ENCODE peak calls at places on chromosomes 4 and X, in six cellular contexts. H, X, C, O, L and N are unnamed samples.

GRCh38 chr4:3305610-3306371 is 13.0 kb downstream of the RGS12 start:
- DNase-seq in X (no peak), O (no peak), C (peak; percentile 49), L (no peak), H (no peak), N (no peak)

GRCh38 chr4:121656269-121656641 is 40.5 kb downstream of the ANXA5 start:
- DNase-seq in X (peak; percentile 54), L (no peak), O (peak; percentile 21), C (no peak), H (peak; percentile 69), N (no peak)

GRCh38 chr4:53863163-53863562 is 201.2 kb downstream of the CHIC2 start:
- DNase-seq in L (no peak), C (no peak), H (no peak), O (no peak), X (no peak), N (no peak)

GRCh38 chr4:2796261-2797187 is 3.6 kb downstream of the SH3BP2 start:
- DNase-seq in L (peak; percentile 57), X (peak; percentile 31), H (no peak), O (no peak), C (peak; percentile 70), N (peak; percentile 95)

GRCh38 chrX:39953879-39954278 is 143.9 kb downstream of the BCOR start:
- DNase-seq in C (peak; percentile 87), O (no peak), X (no peak), H (no peak), L (no peak), N (no peak)

GRCh38 chr4:51872283-51872997 is 29.5 kb downstream of the DCUN1D4 start:
- DNase-seq in L (no peak), H (no peak), O (no peak), C (no peak), X (no peak), N (no peak)

GRCh38 chrX:22758807-22759481 is 240.8 kb upstream of the DDX53 start:
- DNase-seq in L (no peak), H (no peak), C (no peak), X (no peak), O (no peak), N (no peak)

GRCh38 chr4:73615613-73616012 is 4.6 kb downstream of the RASSF6 start:
- DNase-seq in O (no peak), X (no peak), C (no peak), L (no peak), H (no peak), N (no peak)

GRCh38 chr4:24966076-24966475 is 53.2 kb upstream of the CCDC149 start:
- DNase-seq in X (no peak), L (no peak), O (no peak), C (no peak), H (no peak), N (no peak)

GRCh38 chrX:40154853-40155616 is 57.3 kb upstream of the BCOR start:
- DNase-seq in X (no peak), O (peak; percentile 55), C (peak; percentile 77), L (peak; percentile 84), H (no peak), N (no peak)

GRCh38 chrX:10071451-10072163 is 85.2 kb upstream of the CLCN4 start:
- DNase-seq in O (no peak), H (no peak), X (no peak), C (no peak), L (no peak), N (no peak)

GRCh38 chrX:12065251-12065650 is 73.0 kb upstream of the FRMPD4 start:
- DNase-seq in X (no peak), L (no peak), C (no peak), H (no peak), O (no peak), N (no peak)

GRCh38 chrX:24026403-24026801 is 584 bp downstream of the KLHL15 start:
- DNase-seq in L (no peak), X (no peak), C (no peak), O (no peak), H (no peak), N (peak; percentile 19)

GRCh38 chr4:57308301-57308700 is 198.1 kb upstream of the IGFBP7 start:
- DNase-seq in X (no peak), C (no peak), O (no peak), L (no peak), H (no peak), N (no peak)

GRCh38 chr4:103645991-103646390 is 73.8 kb downstream of the TACR3 start:
- DNase-seq in O (no peak), H (no peak), X (no peak), L (no peak), C (no peak), N (no peak)

GRCh38 chrX:133048751-133049150 is 48.2 kb downstream of the USP26 start:
- DNase-seq in X (no peak), O (no peak), C (no peak), L (no peak), H (no peak), N (no peak)

GRCh38 chr4:15670576-15670975 is 11.1 kb upstream of the FAM200B start:
- DNase-seq in C (no peak), L (no peak), H (no peak), O (no peak), X (no peak), N (no peak)

GRCh38 chr4:13940921-13941320 is 313.4 kb upstream of the BOD1L1 start:
- DNase-seq in C (no peak), L (no peak), X (no peak), H (no peak), O (no peak), N (no peak)

GRCh38 chr4:13947921-13948320 is 320.4 kb upstream of the BOD1L1 start:
- DNase-seq in C (no peak), X (no peak), O (no peak), H (no peak), L (no peak), N (no peak)

GRCh38 chr4:13944095-13944501 is 316.6 kb upstream of the BOD1L1 start:
- DNase-seq in H (no peak), O (no peak), C (no peak), X (no peak), L (no peak), N (no peak)

GRCh38 chr4:13938299-13938698 is 310.8 kb upstream of the BOD1L1 start:
- DNase-seq in X (no peak), O (no peak), H (no peak), C (no peak), L (no peak), N (no peak)

DNA sequence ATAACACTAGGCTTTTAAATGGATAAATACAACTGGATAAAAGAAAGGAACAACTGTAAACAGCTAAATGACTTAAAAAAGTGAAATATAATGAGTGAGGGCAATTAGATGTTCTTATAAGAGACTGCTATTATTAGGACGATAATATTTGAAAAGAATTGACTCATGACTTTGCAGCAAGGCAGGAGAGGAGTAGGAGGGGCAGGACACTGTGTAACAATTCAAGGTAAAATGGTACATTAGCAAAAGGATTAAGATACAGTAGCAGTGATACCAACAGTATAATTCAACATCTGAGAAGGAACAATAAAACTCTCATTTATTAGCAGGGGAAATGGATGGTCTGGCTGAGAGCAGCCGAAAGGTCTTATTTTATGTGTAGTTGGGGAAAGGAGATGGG is 315.4 kb upstream of the BOD1L1 start:
- DNase-seq in X (no peak), H (no peak), O (no peak), L (no peak), C (no peak), N (no peak)
- TF ChIP-seq CTCF in X (no peak), H (no peak), O (no peak), L (no peak), C (no peak), N (no peak)

GRCh38 chr4:1376841-1377605 is 29.2 kb downstream of the NKX1-1 start:
- DNase-seq in L (peak; percentile 52), O (no peak), X (no peak), C (peak; percentile 56), H (no peak), N (no peak)
- TF ChIP-seq CTCF in L (no peak), O (no peak), X (no peak), C (no peak), H (no peak), N (no peak)

DNA sequence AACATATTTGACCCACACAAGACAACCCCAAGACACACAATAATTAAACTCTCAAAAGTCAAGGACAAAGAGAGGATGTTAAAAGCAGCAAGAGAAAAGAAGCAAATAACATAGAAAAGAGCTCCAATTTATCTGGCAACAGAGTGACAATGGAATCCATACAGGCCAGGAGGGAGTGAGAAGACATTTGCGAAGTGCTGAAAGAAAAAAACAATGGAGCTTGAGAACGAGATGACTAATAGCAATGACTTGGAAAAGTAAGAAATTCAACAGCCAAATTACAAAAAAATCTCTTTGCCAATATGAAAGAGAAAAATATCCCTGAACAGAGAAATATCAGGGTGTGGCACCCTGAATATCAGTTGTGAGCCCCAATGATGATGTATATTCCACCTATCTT is 61.6 kb downstream of the MAD2L1 start:
- DNase-seq in X (no peak), C (no peak), L (no peak), O (no peak), H (no peak), N (no peak)
- TF ChIP-seq CTCF in X (no peak), C (no peak), L (no peak), O (no peak), H (no peak), N (no peak)

GRCh38 chr4:98338761-98339438 is 77.7 kb downstream of the RAP1GDS1 start:
- DNase-seq in X (no peak), C (no peak), O (no peak), L (no peak), H (no peak), N (no peak)

GRCh38 chr4:98345838-98346237 is 84.7 kb downstream of the RAP1GDS1 start:
- DNase-seq in X (no peak), L (no peak), H (no peak), O (no peak), C (no peak), N (no peak)

GRCh38 chr4:98343640-98344039 is 82.5 kb downstream of the RAP1GDS1 start:
- DNase-seq in X (no peak), C (no peak), L (no peak), O (no peak), H (no peak), N (no peak)

DNA sequence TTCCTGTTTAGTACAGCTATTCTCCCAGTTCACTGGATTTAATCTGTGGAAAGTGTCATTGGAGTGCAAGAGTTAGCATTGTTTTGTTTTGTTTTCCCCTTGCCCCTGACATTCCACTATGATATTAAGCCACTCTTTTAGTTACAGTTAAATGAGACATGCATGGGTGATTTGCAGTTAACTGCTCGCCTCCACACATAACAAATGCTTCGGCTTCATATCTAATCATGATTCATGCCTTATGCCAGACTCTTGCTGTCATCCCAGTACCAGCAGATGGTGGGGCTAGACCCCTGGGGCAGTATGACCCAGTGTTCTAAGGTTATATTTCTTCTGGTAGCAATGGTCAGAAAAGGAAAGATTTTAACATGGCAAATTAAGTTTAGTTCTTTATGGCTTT is 80.1 kb downstream of the RAP1GDS1 start:
- DNase-seq in X (peak; percentile 17), C (no peak), O (no peak), H (no peak), L (no peak), N (no peak)
- TF ChIP-seq CTCF in X (no peak), C (no peak), O (no peak), H (no peak), L (no peak), N (no peak)

DNA sequence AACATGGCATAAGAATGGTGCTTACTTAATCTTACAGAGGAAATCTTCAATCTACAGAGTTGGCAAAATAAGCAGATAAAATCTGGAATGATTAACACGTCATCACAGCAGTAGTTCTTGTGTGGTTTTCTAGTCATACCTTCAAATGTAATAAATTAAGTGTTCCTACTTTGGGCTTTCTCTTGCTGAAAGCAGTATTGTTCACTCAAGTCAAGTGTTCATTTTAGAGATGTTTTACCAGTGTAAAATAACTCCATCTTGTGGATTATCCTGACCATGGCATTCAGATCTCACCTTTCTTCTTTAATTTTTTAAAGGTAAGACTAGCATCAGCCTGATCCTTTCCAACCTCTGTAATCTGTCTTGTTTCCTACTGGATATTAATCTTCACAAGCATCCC is 72.9 kb downstream of the ADAMTS3 start:
- DNase-seq in O (no peak), H (no peak), X (peak; percentile 10), L (no peak), C (no peak), N (no peak)
- TF ChIP-seq CTCF in O (peak; percentile 39), H (no peak), X (peak; percentile 34), L (no peak), C (no peak), N (peak; percentile 38)